ENCODE peak calls at places on chromosomes 11 and 22, in seven cellular contexts. Z, W, A, U, O, R and V are unnamed samples.

GRCh38 chr11:128595221-128595620 is 7.9 kb upstream of the ETS1 start:
- DNase-seq in W (no peak), A (no peak), U (no peak), Z (no peak), R (no peak), O (no peak), V (no peak)

GRCh38 chr22:19448739-19449421 is 1.4 kb upstream of the C22orf39 start:
- DNase-seq in U (no peak), A (no peak), R (no peak), Z (no peak), O (no peak), W (no peak), V (no peak)

GRCh38 chr11:33829430-33830141 is 55.3 kb upstream of the FBXO3 start:
- DNase-seq in W (peak; percentile 56), O (peak; percentile 67), U (peak; percentile 61), Z (peak; percentile 57), A (peak; percentile 62), R (peak; percentile 68), V (peak; percentile 38)

GRCh38 chr11:27201454-27202302 is 161.1 kb downstream of the BBOX1 start:
- DNase-seq in O (peak; percentile 93), Z (no peak), W (peak; percentile 90), A (peak; percentile 72), R (peak; percentile 97), U (peak; percentile 88), V (peak; percentile 68)

GRCh38 chr11:14399087-14399486 is 40.1 kb upstream of the RRAS2 start:
- DNase-seq in U (no peak), Z (no peak), O (no peak), W (no peak), A (no peak), R (no peak), V (no peak)

GRCh38 chr11:13367115-13367514 is 89.5 kb downstream of the BMAL1 start:
- DNase-seq in W (no peak), Z (no peak), O (no peak), A (no peak), U (no peak), R (no peak), V (no peak)

GRCh38 chr22:37999640-38000272 is 15.4 kb upstream of the SOX10 start:
- DNase-seq in W (no peak), R (no peak), U (peak; percentile 87), Z (no peak), A (no peak), O (no peak), V (no peak)

GRCh38 chr11:36126703-36127102 is 162.5 kb downstream of the COMMD9 start:
- DNase-seq in W (no peak), A (no peak), O (no peak), Z (no peak), U (no peak), R (no peak), V (no peak)

GRCh38 chr11:86636275-86636674 is 36.1 kb downstream of the ME3 start:
- DNase-seq in U (no peak), W (no peak), Z (no peak), A (no peak), R (no peak), O (no peak), V (no peak)

GRCh38 chr11:127587511-127587910 is 586.9 kb upstream of the KIRREL3 start:
- DNase-seq in A (no peak), Z (no peak), O (no peak), U (no peak), R (no peak), W (no peak), V (no peak)

GRCh38 chr11:8329961-8330361 is 66.3 kb upstream of the LMO1 start:
- DNase-seq in O (no peak), U (peak; percentile 44), W (no peak), R (no peak), Z (no peak), A (no peak), V (no peak)

DNA sequence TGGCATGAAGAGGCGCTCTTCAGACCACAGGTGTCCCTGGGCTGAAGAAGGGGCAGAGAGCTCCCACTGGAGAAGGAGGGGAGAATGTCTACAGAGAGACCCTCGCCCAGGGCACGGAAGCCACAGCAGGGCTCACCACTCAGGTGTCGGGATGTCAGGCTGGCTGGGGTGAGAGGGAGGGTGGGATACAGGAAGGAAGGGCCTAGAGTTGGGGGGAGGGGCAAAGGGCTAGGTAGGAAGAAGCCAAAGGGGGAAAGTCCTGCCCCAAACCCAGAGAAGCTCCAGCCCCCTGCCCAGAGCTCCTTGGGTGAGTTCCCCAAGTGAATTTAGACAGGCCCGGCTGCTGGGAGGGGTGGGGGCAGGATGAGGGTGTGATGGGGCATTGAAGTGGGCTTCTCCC is 232.0 kb downstream of the CEP164 start:
- DNase-seq in Z (no peak), A (no peak), R (no peak), O (no peak), U (no peak), W (no peak), V (no peak)
- H3K27me3 ChIP-seq in Z (no peaks in the 10 kb centered on the region), A (no peaks in the 10 kb centered on the region), R (no peaks in the 10 kb centered on the region), O (no peaks in the 10 kb centered on the region), U (peaks cover 3% of the 10 kb centered on the region), W (no peaks in the 10 kb centered on the region), V (peaks cover 5% of the 10 kb centered on the region)

GRCh38 chr11:64498151-64498550 is 92.9 kb upstream of the SLC22A12 start:
- DNase-seq in U (no peak), Z (no peak), A (no peak), W (no peak), R (no peak), O (no peak), V (no peak)
- H3K27me3 ChIP-seq in U (peaks cover 1% of the 10 kb centered on the region), Z (no peaks in the 10 kb centered on the region), A (no peaks in the 10 kb centered on the region), W (no peaks in the 10 kb centered on the region), R (no peaks in the 10 kb centered on the region), O (no peaks in the 10 kb centered on the region), V (peaks cover 96% of the 10 kb centered on the region)

GRCh38 chr22:45978275-45978713 is 1.3 kb upstream of the WNT7B start:
- DNase-seq in R (no peak), W (no peak), O (no peak), A (no peak), Z (no peak), U (no peak), V (no peak)
- H3K27me3 ChIP-seq in R (peaks cover 46% of the 10 kb centered on the region), W (no peaks in the 10 kb centered on the region), O (peaks cover 22% of the 10 kb centered on the region), A (no peaks in the 10 kb centered on the region), Z (peaks cover 14% of the 10 kb centered on the region), U (peaks cover 31% of the 10 kb centered on the region), V (peaks cover 59% of the 10 kb centered on the region)

GRCh38 chr11:69008774-69009440 is 4.1 kb downstream of the MRGPRF start:
- DNase-seq in U (peak; percentile 82), W (peak; percentile 92), R (peak; percentile 80), O (peak; percentile 79), Z (no peak), A (peak; percentile 96), V (peak; percentile 73)
- H3K27me3 ChIP-seq in U (peaks cover 18% of the 10 kb centered on the region), W (no peaks in the 10 kb centered on the region), R (peaks cover 15% of the 10 kb centered on the region), O (no peaks in the 10 kb centered on the region), Z (peaks cover 12% of the 10 kb centered on the region), A (no peaks in the 10 kb centered on the region), V (peaks cover 56% of the 10 kb centered on the region)

GRCh38 chr22:49673048-49673447 is 154.6 kb downstream of the BRD1 start:
- DNase-seq in R (no peak), Z (no peak), W (no peak), U (no peak), O (no peak), A (no peak), V (no peak)
- H3K27me3 ChIP-seq in R (peaks cover 21% of the 10 kb centered on the region), Z (no peaks in the 10 kb centered on the region), W (no peaks in the 10 kb centered on the region), U (peaks cover 12% of the 10 kb centered on the region), O (peaks cover 3% of the 10 kb centered on the region), A (no peaks in the 10 kb centered on the region), V (peaks cover 85% of the 10 kb centered on the region)

DNA sequence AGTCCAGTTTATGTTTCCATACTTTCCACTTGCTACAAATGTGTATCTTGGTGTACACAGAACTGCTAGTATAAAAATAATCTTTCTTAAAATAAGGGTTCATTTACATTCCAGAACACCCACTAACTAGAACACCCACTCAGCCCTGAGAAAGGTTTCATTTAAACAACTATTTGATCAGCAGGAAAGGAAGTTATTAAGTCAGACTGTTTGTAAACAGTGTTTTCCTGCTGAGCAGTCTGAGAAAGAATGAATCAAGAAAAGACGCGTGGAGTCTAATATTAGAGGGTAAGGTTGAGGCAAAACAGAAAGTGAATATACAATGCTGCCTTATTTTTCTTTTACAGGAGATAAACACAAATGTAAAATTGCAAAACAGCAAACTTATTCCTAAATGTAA is 32.7 kb downstream of the NARS2 start:
- DNase-seq in W (no peak), O (no peak), U (no peak), A (no peak), Z (no peak), R (no peak), V (no peak)
- H3K27me3 ChIP-seq in W (no peaks in the 10 kb centered on the region), O (no peaks in the 10 kb centered on the region), U (no peaks in the 10 kb centered on the region), A (no peaks in the 10 kb centered on the region), Z (no peaks in the 10 kb centered on the region), R (no peaks in the 10 kb centered on the region), V (no peaks in the 10 kb centered on the region)

DNA sequence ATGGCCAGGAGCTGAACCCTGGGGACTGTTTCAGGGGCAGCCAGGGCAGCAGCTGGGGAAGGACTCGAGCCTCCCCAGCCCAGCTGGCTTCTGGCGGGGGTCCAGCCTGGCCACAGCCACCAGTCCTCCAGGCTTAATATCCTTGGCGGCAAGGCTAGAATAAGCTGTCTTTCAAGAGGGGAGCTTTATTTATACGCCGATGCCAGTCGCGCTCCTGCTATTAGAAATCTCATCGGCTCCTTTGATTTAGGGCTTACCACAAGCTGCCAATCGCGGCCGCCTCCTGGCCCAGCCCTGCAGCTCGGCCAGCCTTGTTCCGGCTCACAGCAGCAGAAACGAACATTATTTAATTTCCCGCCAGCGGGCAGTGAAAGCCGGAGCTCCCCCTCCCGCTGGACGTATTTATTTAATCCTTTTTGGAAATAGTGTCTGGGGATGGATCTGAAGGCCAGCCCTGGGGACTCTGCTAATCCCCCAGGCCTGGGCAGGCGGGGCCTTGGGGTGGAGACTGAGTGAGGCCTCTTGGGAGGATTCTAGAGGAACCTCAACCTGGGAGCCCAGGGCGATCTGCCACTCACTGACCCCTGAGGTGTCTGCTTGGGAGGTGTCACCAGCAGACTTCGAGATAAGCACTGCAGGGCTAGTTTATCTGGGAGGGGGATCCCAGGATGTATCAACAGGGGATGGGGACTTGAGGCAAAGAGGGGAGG is 363.1 kb downstream of the MN1 start:
- DNase-seq in Z (no peak), O (peak; percentile 73), U (peak; percentile 69), A (peak; percentile 72), R (peak; percentile 31), W (peak; percentile 64), V (no peak)
- H3K27me3 ChIP-seq in Z (no peaks in the 10 kb centered on the region), O (no peaks in the 10 kb centered on the region), U (no peaks in the 10 kb centered on the region), A (no peaks in the 10 kb centered on the region), R (no peaks in the 10 kb centered on the region), W (no peaks in the 10 kb centered on the region), V (peaks cover 96% of the 10 kb centered on the region)

GRCh38 chr11:118157186-118157895 is 4.7 kb upstream of the SCN4B start:
- DNase-seq in Z (no peak), A (no peak), R (no peak), W (no peak), O (no peak), U (no peak), V (no peak)

GRCh38 chr11:118153976-118154375 is 1.4 kb upstream of the SCN4B start:
- DNase-seq in U (no peak), W (no peak), R (no peak), A (no peak), Z (no peak), O (no peak), V (no peak)

GRCh38 chr11:118155781-118156530 is 3.3 kb upstream of the SCN4B start:
- DNase-seq in R (no peak), O (no peak), A (no peak), W (no peak), Z (no peak), U (no peak), V (no peak)

GRCh38 chr11:118153516-118153915 is 893 bp upstream of the SCN4B start:
- DNase-seq in R (no peak), A (no peak), O (no peak), Z (no peak), U (no peak), W (no peak), V (no peak)

GRCh38 chr11:118156531-118157185 is 4.0 kb upstream of the SCN4B start:
- DNase-seq in U (no peak), O (no peak), W (no peak), A (no peak), R (no peak), Z (no peak), V (no peak)
- H3K27me3 ChIP-seq in U (no peaks in the 10 kb centered on the region), O (peaks cover 9% of the 10 kb centered on the region), W (no peaks in the 10 kb centered on the region), A (no peaks in the 10 kb centered on the region), R (peaks cover 45% of the 10 kb centered on the region), Z (peaks cover 6% of the 10 kb centered on the region), V (peaks cover 53% of the 10 kb centered on the region)